ENCODE peak calls at places on chromosome 4, in ten cellular contexts. L, Q, X, C, T, O, Y, U, V and N are unnamed samples.

GRCh38 chr4:48118081-48118480 is 16.0 kb downstream of the TXK start:
- DNase-seq in V (no peak), Q (no peak), T (no peak), Y (no peak), U (no peak), X (no peak), C (no peak), L (no peak), O (no peak), N (no peak)

GRCh38 chr4:6324999-6325790 is 55.5 kb downstream of the WFS1 start:
- DNase-seq in Y (no peak), V (no peak), O (no peak), T (no peak), L (peak), X (no peak), Q (no peak), U (no peak), C (peak), N (peak)

GRCh38 chr4:6582889-6583504 is 8.0 kb downstream of the MAN2B2 start:
- DNase-seq in U (no peak), X (no peak), C (no peak), L (no peak), Q (peak), V (peak), O (peak), Y (no peak), T (peak), N (no peak)

GRCh38 chr4:15515106-15515505 is 45.4 kb downstream of the CC2D2A start:
- DNase-seq in Y (no peak), X (no peak), U (no peak), T (no peak), C (no peak), O (no peak), L (no peak), Q (no peak), V (peak), N (no peak)

GRCh38 chr4:188372051-188372450 is 232.8 kb downstream of the TRIML1 start:
- DNase-seq in C (no peak), Y (no peak), Q (no peak), T (no peak), O (no peak), X (no peak), V (peak), L (no peak), U (no peak), N (no peak)

GRCh38 chr4:178240891-178241290 is 798.7 kb upstream of the AGA start:
- DNase-seq in O (no peak), U (no peak), V (no peak), X (no peak), Y (no peak), Q (no peak), C (no peak), L (no peak), T (no peak), N (no peak)

GRCh38 chr4:125338814-125339213 is 24.1 kb downstream of the FAT4 start:
- DNase-seq in V (no peak), X (no peak), Y (no peak), Q (no peak), C (no peak), O (no peak), U (no peak), L (no peak), T (no peak), N (no peak)

GRCh38 chr4:2482693-2483092 is 13.8 kb downstream of the RNF4 start:
- DNase-seq in V (peak), L (no peak), T (peak), X (peak), Y (peak), U (no peak), C (no peak), Q (peak), O (no peak), N (no peak)

GRCh38 chr4:36358173-36358572 is 76.8 kb downstream of the DTHD1 start:
- DNase-seq in C (no peak), U (no peak), V (no peak), L (no peak), X (no peak), T (no peak), O (no peak), Q (no peak), Y (peak), N (no peak)

GRCh38 chr4:176406736-176407135 is 87.0 kb downstream of the SPCS3 start:
- DNase-seq in X (no peak), L (no peak), O (no peak), U (no peak), Y (no peak), V (peak), C (no peak), T (no peak), Q (no peak), N (no peak)

DNA sequence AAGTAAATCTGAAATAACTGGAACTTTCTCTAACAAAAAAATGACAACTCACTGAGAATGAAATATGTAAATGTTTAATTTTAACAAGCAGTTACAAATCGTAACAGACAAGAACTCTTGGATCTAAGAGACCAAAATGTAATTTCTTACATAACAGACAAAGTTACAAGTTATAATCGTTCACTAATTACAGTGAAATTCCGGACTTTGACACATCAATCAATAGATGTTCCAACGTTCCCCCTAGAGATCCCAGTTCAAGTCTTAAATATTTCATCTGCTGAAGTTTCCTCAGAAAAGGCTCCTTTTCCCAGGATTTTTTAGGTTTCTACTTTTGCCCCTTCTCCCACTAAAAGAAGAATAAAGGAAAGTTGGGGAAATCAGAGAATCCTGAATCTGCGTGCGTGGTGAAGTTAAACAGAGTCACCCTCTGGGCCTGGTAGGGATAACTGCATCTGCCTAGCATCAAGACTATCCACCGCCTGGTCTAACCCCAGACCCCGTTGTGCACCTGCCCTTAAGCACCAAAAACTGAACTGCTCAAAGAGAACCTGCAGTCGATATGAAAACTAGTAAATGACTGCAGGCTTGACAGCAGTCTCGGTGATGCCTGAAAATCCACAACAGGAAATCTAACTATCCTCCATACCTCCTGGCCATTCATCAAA is 2.3 kb downstream of the IRF2 start:
- DNase-seq in V (peak), U (no peak), C (peak), O (no peak), T (peak), L (no peak), X (no peak), Q (no peak), Y (no peak), N (no peak)
- H3K27ac ChIP-seq in V (peak), U (no peak), C (no peak), O (peak), T (peak), L (peak), X (peak), Q (peak), Y (peak), N (peak)

GRCh38 chr4:52244103-52244772 is 193.1 kb downstream of the SPATA18 start:
- DNase-seq in X (no peak), O (no peak), U (no peak), C (no peak), V (no peak), L (no peak), Q (no peak), Y (no peak), T (no peak), N (no peak)
- H3K27ac ChIP-seq in X (no peak), O (no peak), U (no peak), C (no peak), V (no peak), L (no peak), Q (no peak), Y (no peak), T (no peak), N (no peak)

GRCh38 chr4:40329805-40330204 is 5.3 kb upstream of the CHRNA9 start:
- DNase-seq in Y (no peak), T (no peak), Q (no peak), O (no peak), L (no peak), V (no peak), C (no peak), X (no peak), U (no peak), N (no peak)
- H3K27ac ChIP-seq in Y (no peak), T (no peak), Q (no peak), O (peak), L (no peak), V (no peak), C (no peak), X (no peak), U (no peak), N (no peak)

GRCh38 chr4:53497446-53498069 is 93.7 kb downstream of the LNX1 start:
- DNase-seq in V (peak), T (no peak), Y (no peak), O (no peak), C (peak), Q (no peak), X (no peak), U (no peak), L (no peak), N (peak)
- H3K27ac ChIP-seq in V (no peak), T (no peak), Y (no peak), O (no peak), C (no peak), Q (no peak), X (no peak), U (no peak), L (no peak), N (peak)

DNA sequence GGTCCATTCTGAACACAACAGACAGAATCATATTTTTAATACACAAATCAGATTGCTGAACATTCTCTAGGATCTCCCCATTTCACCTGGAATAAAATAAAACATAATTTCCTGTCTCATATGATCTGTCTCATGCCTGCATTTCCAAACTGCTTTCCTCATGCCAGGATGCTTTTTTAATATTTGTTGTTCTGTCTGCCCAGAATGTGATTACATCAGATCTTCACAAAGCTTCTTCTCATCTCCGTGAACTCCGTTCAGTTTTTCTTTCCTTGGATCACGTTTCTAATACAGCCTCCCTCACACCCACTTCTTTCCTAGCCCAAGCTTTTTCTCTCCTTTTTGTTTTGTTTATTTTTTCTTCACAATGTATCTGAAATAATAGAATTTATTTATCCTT is 165.6 kb upstream of the SLIT2 start:
- DNase-seq in T (no peak), Q (no peak), U (no peak), X (no peak), C (no peak), O (no peak), L (no peak), Y (no peak), V (no peak), N (no peak)
- H3K27ac ChIP-seq in T (no peak), Q (no peak), U (no peak), X (no peak), C (no peak), O (no peak), L (no peak), Y (no peak), V (no peak), N (no peak)

DNA sequence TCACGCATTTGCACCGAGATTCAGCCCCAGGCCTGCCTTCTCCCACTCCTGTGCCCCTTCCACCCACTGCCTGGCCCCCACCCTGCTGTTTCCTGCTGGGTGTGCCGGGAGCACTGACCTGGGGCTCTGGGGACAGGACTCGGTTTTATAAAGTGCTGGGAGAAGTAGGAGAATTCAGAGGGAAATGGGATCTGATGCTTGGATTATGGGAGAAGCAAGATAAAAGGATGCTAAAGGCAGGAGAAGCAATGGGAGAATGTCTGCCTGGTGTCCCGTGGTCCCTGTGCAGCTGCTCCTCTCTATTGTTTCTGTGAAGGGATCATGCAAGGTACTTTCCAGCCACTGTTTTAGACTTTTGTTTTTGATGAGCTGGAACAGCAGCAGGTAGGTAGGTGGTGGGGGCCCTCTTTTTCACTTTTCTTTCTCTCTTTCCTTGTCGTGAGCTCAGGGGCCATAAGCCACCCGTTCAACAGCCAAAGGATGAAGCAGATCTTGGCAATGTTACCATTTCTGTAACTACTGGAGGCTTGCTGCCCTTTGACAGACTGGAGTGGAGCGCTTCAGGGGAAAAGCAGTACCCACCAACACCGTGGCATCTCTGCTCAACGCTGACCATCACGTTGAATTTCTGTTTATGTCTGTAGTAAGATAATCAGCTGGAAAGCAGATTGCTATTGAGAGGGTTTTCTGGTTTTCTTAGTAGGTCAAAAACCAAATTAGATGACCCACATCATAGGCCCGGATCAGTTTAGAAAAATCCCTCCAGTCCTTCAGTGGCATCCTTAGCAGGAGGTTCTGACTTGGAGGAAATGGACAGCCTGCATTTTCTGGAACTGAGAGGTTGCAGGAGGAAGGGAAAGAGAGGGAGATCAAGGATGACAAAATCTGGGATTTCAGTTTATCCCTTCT is 63.8 kb upstream of the ENPP6 start:
- DNase-seq in T (peak), Y (no peak), V (no peak), C (no peak), Q (peak), O (no peak), L (no peak), U (no peak), X (no peak), N (no peak)
- H3K27ac ChIP-seq in T (peak), Y (no peak), V (no peak), C (no peak), Q (peak), O (no peak), L (no peak), U (no peak), X (peak), N (no peak)

GRCh38 chr4:53431052-53431451 is 53.6 kb downstream of the FIP1L1 start:
- DNase-seq in C (no peak), T (no peak), Y (no peak), U (no peak), Q (no peak), V (no peak), O (no peak), L (no peak), X (no peak), N (no peak)
- H3K27ac ChIP-seq in C (no peak), T (no peak), Y (no peak), U (no peak), Q (no peak), V (no peak), O (no peak), L (no peak), X (no peak), N (no peak)

GRCh38 chr4:102819588-102820365 is 7.6 kb downstream of the UBE2D3 start:
- DNase-seq in Y (no peak), T (no peak), V (peak), L (no peak), X (no peak), U (no peak), O (no peak), C (no peak), Q (no peak), N (no peak)
- H3K27ac ChIP-seq in Y (no peak), T (no peak), V (no peak), L (peak), X (no peak), U (no peak), O (no peak), C (no peak), Q (no peak), N (no peak)

DNA sequence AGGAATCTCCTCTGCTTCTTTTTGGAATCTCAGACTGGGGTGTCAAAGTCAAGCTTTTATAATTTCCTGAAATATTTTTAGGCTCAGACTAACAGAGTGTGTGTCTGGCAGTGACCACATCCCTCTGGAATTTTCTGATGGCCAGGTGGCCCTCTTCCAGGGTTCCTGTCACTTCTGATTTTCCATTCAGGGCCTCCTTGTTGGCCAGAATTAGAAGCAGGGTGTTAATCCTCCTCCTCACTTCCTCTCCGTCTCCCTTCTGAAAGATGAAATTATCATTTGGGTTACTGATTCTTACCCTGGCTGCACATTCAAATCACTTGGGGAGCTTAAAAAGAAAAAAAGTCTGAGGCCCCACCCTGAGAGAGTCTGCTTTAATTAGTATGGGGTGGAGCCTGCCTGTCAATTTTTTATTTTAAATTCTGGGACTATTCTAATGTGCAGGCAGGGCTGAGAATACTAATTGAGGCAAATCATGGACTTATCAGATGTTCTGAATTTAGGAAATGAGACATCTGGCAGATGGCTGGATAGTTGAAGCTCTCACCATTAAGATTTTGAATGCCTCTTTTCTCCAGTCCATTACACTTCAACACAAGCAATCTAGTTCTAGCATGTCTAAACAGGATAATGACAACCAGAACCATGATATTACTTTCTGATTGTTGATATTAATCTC is 43.2 kb downstream of the HAND2 start:
- DNase-seq in L (no peak), C (no peak), U (no peak), V (no peak), Q (no peak), T (no peak), O (no peak), X (no peak), Y (no peak), N (no peak)
- H3K27ac ChIP-seq in L (no peak), C (no peak), U (no peak), V (no peak), Q (no peak), T (no peak), O (no peak), X (no peak), Y (no peak), N (no peak)

GRCh38 chr4:62407534-62407933 is 1207.4 kb downstream of the ADGRL3 start:
- DNase-seq in O (no peak), V (no peak), Q (no peak), X (no peak), U (no peak), L (no peak), T (no peak), C (no peak), Y (no peak), N (no peak)

GRCh38 chr4:62398318-62398717 is 1198.2 kb downstream of the ADGRL3 start:
- DNase-seq in Q (no peak), Y (no peak), C (no peak), V (no peak), X (no peak), T (no peak), U (no peak), O (no peak), L (no peak), N (no peak)

GRCh38 chr4:62399242-62399641 is 1199.1 kb downstream of the ADGRL3 start:
- DNase-seq in U (no peak), C (no peak), Q (no peak), T (no peak), Y (no peak), L (no peak), O (no peak), X (no peak), V (no peak), N (no peak)

GRCh38 chr4:62402088-62402806 is 1202.1 kb downstream of the ADGRL3 start:
- DNase-seq in T (no peak), U (no peak), L (no peak), Y (no peak), O (no peak), V (no peak), C (no peak), X (no peak), Q (no peak), N (no peak)
- H3K27ac ChIP-seq in T (no peak), U (no peak), L (no peak), Y (no peak), O (no peak), V (no peak), C (no peak), X (no peak), Q (no peak), N (no peak)